ENCODE peak calls at places on chromosomes 6 and 20, in six cellular contexts. C, I, M, R, V and H are unnamed samples.
A peak's percentile ranks its signal among the peaks of the same experiment; 100 is the strongest.

GRCh38 chr6:44489912-44490604 is 102.6 kb downstream of the CDC5L start:
- DNase-seq in R (no peak), M (peak; percentile 90), C (no peak), I (peak; percentile 99), V (no peak), H (no peak)

GRCh38 chr20:37359836-37360235 is 13.9 kb downstream of the SRC start:
- DNase-seq in C (no peak), V (no peak), R (no peak), M (no peak), I (no peak), H (no peak)

GRCh38 chr6:129890164-129890563 is 29.0 kb upstream of the TMEM244 start:
- DNase-seq in C (no peak), I (peak; percentile 78), R (peak; percentile 6), M (no peak), V (no peak), H (no peak)

GRCh38 chr20:235891-236290 is 8.8 kb downstream of the DEFB129 start:
- DNase-seq in V (no peak), R (no peak), I (no peak), M (no peak), C (no peak), H (no peak)

GRCh38 chr6:72683797-72684196 is 61.9 kb downstream of the KCNQ5 start:
- DNase-seq in V (no peak), R (no peak), C (no peak), I (no peak), M (no peak), H (no peak)

GRCh38 chr6:121826156-121826810 is 390.8 kb downstream of the GJA1 start:
- DNase-seq in M (peak; percentile 80), V (no peak), R (peak; percentile 72), C (no peak), I (peak; percentile 95), H (no peak)

GRCh38 chr6:95384988-95385387 is 192.3 kb upstream of the MANEA start:
- DNase-seq in C (no peak), R (no peak), V (no peak), I (no peak), M (no peak), H (no peak)

GRCh38 chr6:159249752-159250151 is 80.6 kb downstream of the FNDC1 start:
- DNase-seq in I (no peak), V (no peak), M (no peak), C (no peak), R (no peak), H (no peak)

GRCh38 chr6:85679445-85680123 is 36.9 kb upstream of the SYNCRIP start:
- DNase-seq in C (no peak), M (peak; percentile 43), I (no peak), V (no peak), R (no peak), H (no peak)

GRCh38 chr6:157987788-157988699 is 6.4 kb downstream of the SYNJ2 start:
- DNase-seq in R (no peak), I (no peak), C (no peak), M (no peak), V (no peak), H (no peak)

GRCh38 chr6:17280552-17281090 is 540 bp upstream of the RBM24 start:
- DNase-seq in V (peak; percentile 76), R (peak; percentile 77), M (peak; percentile 63), C (peak; percentile 57), I (no peak), H (peak; percentile 75)

GRCh38 chr20:3515379-3516175 is 44.8 kb downstream of the ATRN start:
- DNase-seq in R (no peak), C (no peak), V (no peak), M (no peak), I (peak; percentile 50), H (no peak)

GRCh38 chr20:56411759-56412472 is at the start of gene CASS4:
- DNase-seq in M (peak; percentile 51), I (peak; percentile 89), V (no peak), R (no peak), C (no peak), H (no peak)

GRCh38 chr6:7249391-7249790 is 63.6 kb downstream of the SSR1 start:
- DNase-seq in R (no peak), V (no peak), C (no peak), I (peak; percentile 16), M (no peak), H (no peak)

GRCh38 chr6:8743146-8743745 is 307.9 kb upstream of the SLC35B3 start:
- DNase-seq in R (no peak), I (no peak), M (no peak), V (no peak), C (no peak), H (no peak)

GRCh38 chr20:57841297-57841866 is 131.6 kb upstream of the PMEPA1 start:
- DNase-seq in R (no peak), V (no peak), M (no peak), I (no peak), C (no peak), H (peak; percentile 17)

GRCh38 chr20:24629668-24630067 is 160.2 kb downstream of the SYNDIG1 start:
- DNase-seq in V (no peak), I (no peak), M (peak; percentile 24), C (no peak), R (no peak), H (no peak)

GRCh38 chr6:11589261-11589660 is 51.7 kb downstream of the TMEM170B start:
- DNase-seq in R (no peak), C (no peak), I (peak; percentile 6), V (no peak), M (no peak), H (no peak)

GRCh38 chr6:82040405-82041221 is 206.9 kb downstream of the IBTK start:
- DNase-seq in I (peak; percentile 59), V (peak; percentile 56), M (peak; percentile 66), C (peak; percentile 60), R (peak; percentile 74), H (peak; percentile 60)

GRCh38 chr20:53586640-53587039 is 7.0 kb downstream of the ZNF217 start:
- DNase-seq in V (no peak), R (no peak), M (no peak), C (no peak), I (no peak), H (no peak)

GRCh38 chr6:36504982-36505381 is 42.3 kb downstream of the STK38 start:
- DNase-seq in V (no peak), R (no peak), C (no peak), M (no peak), I (peak; percentile 29), H (no peak)

GRCh38 chr20:49669601-49670189 is 44.0 kb downstream of the B4GALT5 start:
- DNase-seq in R (no peak), C (no peak), I (no peak), V (no peak), M (no peak), H (no peak)

GRCh38 chr6:35166160-35166919 is 25.2 kb upstream of the TCP11 start:
- DNase-seq in V (no peak), C (no peak), R (no peak), I (no peak), M (no peak), H (no peak)

GRCh38 chr6:156783958-156784357 is 6.8 kb downstream of the ARID1B start:
- DNase-seq in M (no peak), C (no peak), I (no peak), R (peak; percentile 59), V (no peak), H (no peak)

GRCh38 chr6:158031445-158032353 is 50.0 kb downstream of the SYNJ2 start:
- DNase-seq in M (peak; percentile 97), R (peak; percentile 50), V (no peak), C (peak; percentile 21), I (peak; percentile 89), H (no peak)

GRCh38 chr20:3788685-3789155 is 2.2 kb upstream of the CENPB start:
- DNase-seq in C (no peak), M (peak; percentile 22), R (no peak), V (no peak), I (no peak), H (no peak)

GRCh38 chr6:5520796-5521195 is 259.5 kb downstream of the FARS2 start:
- DNase-seq in C (no peak), R (no peak), V (no peak), I (no peak), M (no peak), H (no peak)
- H2BK15ac ChIP-seq in C (no peak overlapping the region), R (no peak overlapping the region), V (no peak overlapping the region), I (no peak overlapping the region), M (no peak overlapping the region), H (no peak overlapping the region)

GRCh38 chr20:62719250-62719945 is 10.8 kb downstream of the NTSR1 start:
- DNase-seq in M (no peak), V (no peak), I (peak; percentile 62), C (no peak), R (no peak), H (no peak)

GRCh38 chr20:62715201-62715600 is 6.6 kb downstream of the NTSR1 start:
- DNase-seq in C (no peak), V (no peak), I (no peak), M (no peak), R (no peak), H (no peak)

GRCh38 chr20:62716941-62717310 is 8.3 kb downstream of the NTSR1 start:
- DNase-seq in V (no peak), C (no peak), I (no peak), M (no peak), R (no peak), H (no peak)

GRCh38 chr20:62716198-62716940 is 7.7 kb downstream of the NTSR1 start:
- DNase-seq in V (no peak), C (no peak), M (no peak), I (peak; percentile 32), R (no peak), H (no peak)

DNA sequence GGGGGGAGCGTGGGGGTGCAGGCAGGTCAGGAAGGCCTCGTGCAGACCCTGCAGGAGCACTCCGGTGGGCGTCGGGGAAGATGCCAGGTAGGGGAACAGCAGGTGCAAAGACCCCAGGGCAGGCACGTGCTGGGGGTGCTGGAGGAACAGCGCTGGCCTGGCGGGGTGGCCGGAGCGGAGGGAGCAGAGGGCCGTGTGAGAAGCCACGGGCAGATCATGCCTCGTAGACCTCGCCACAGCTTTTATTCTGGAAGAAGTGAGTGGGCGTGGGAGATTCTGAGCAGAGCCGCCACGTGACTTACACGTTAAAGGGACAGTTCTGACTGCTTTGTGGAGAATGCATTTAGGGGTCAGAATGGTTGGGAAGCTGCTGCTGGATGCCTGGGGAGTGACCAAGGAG is 9.3 kb downstream of the NTSR1 start:
- DNase-seq in M (no peak), R (no peak), I (peak; percentile 41), C (no peak), V (no peak), H (no peak)
- H2BK15ac ChIP-seq in M (no peak overlapping the region), R (no peak overlapping the region), I (no peak overlapping the region), C (no peak overlapping the region), V (no peak overlapping the region), H (no peak overlapping the region)

GRCh38 chr6:28296520-28297060 is 15.2 kb downstream of the PGBD1 start:
- DNase-seq in C (no peak), I (no peak), M (no peak), R (peak; percentile 11), V (no peak), H (no peak)
- H2BK15ac ChIP-seq in C (no peak overlapping the region), I (no peak overlapping the region), M (no peak overlapping the region), R (no peak overlapping the region), V (no peak overlapping the region), H (no peak overlapping the region)

DNA sequence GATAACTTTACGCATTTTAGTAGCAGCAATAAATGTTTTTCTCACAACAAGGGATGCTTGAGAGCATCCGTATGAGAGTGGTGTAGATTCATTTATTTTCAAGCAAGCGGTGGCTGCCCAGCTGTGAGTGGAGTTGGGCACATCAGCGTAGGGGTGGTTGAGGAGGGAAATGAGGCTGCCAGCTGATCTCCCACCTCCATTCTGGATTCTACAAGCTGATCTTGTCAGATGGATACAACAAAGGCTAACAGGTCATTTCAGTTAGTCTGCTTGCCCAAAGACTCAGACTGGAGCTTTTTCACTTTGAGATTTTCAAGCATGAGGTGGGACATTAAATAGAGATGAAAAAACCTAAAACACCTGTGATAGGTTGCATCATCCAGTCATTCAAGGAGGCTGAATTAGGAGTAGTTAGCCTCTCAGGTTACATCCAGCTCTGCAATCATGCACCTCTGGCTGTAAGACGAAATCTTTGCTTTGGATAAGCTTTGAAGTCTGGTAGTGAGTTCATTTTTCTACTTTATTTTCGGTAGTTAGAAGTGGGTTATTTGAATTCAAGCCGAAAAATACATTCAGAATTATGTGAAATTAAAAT is 1.9 kb upstream of the BACH2 start:
- DNase-seq in C (no peak), R (peak; percentile 30), M (no peak), I (no peak), V (no peak), H (no peak)
- H2BK15ac ChIP-seq in C (no peak overlapping the region), R (no peak overlapping the region), M (no peak overlapping the region), I (no peak overlapping the region), V (no peak overlapping the region), H (no peak overlapping the region)